ENCODE peak calls at places on chromosomes 16 and 17, in four cellular contexts. T is IMR-90, U is H9, O is H1. B is an unnamed sample.
A peak's percentile ranks its signal among the peaks of the same experiment; 100 is the strongest.

GRCh38 chr17:64777413-64778101 is 115.5 kb upstream of the SMURF2 start:
- DNase-seq in T (no peak), U (no peak), O (no peak), B (no peak)

GRCh38 chr16:1133810-1134520 is 18.9 kb upstream of the CACNA1H start:
- DNase-seq in T (no peak), U (no peak), O (no peak), B (no peak)

GRCh38 chr17:36131931-36132330 is 28.3 kb downstream of the CCL4 start:
- DNase-seq in T (no peak), U (no peak), O (no peak), B (no peak)

GRCh38 chr17:36703860-36704266 is 102.5 kb downstream of the MRM1 start:
- DNase-seq in T (peak; percentile 11), U (peak; percentile 91), O (no peak), B (peak; percentile 71)

GRCh38 chr17:77728022-77728671 is 230.4 kb upstream of the TNRC6C start:
- DNase-seq in T (no peak), U (peak; percentile 50), O (no peak), B (peak; percentile 71)

GRCh38 chr16:5615868-5616642 is 518.5 kb upstream of the EEF2KMT start:
- DNase-seq in T (no peak), U (peak; percentile 88), O (peak; percentile 62), B (peak; percentile 86)

GRCh38 chr17:63932008-63932561 is at the start of gene CD79B:
- DNase-seq in T (no peak), U (no peak), O (no peak), B (no peak)

GRCh38 chr16:85625485-85626117 is 12.5 kb downstream of the GSE1 start:
- DNase-seq in T (no peak), U (no peak), O (no peak), B (no peak)

GRCh38 chr16:87233928-87234327 is 83.3 kb downstream of the C16orf95 start:
- DNase-seq in T (peak; percentile 53), U (peak; percentile 46), O (no peak), B (peak; percentile 60)

GRCh38 chr17:82234211-82235055 is 5.6 kb downstream of the SLC16A3 start:
- DNase-seq in T (no peak), U (no peak), O (no peak), B (no peak)

GRCh38 chr16:53915452-53916160 is 211.7 kb downstream of the FTO start:
- DNase-seq in T (no peak), U (no peak), O (no peak), B (no peak)

GRCh38 chr16:58421029-58421428 is 28.8 kb downstream of the GINS3 start:
- DNase-seq in T (no peak), U (no peak), O (no peak), B (no peak)

GRCh38 chr17:14304876-14305636 is 4.2 kb downstream of the HS3ST3B1 start:
- DNase-seq in T (no peak), U (peak; percentile 48), O (no peak), B (peak; percentile 72)

GRCh38 chr17:61144876-61145564 is 254.6 kb upstream of the TBX2 start:
- DNase-seq in T (no peak), U (no peak), O (no peak), B (peak; percentile 44)

GRCh38 chr16:56606688-56607618 is 1.4 kb upstream of the MT2A start:
- DNase-seq in T (peak; percentile 100), U (no peak), O (no peak), B (peak; percentile 84)

GRCh38 chr16:30619207-30619606 is 9.0 kb upstream of the ZNF689 start:
- DNase-seq in T (no peak), U (no peak), O (no peak), B (no peak)

GRCh38 chr17:17780941-17781590 is 55.7 kb downstream of the SREBF1 start:
- DNase-seq in T (peak; percentile 65), U (peak; percentile 95), O (peak; percentile 50), B (peak; percentile 98)

GRCh38 chr16:6695666-6696065 is 637.0 kb upstream of the RBFOX1 start:
- DNase-seq in T (no peak), U (no peak), O (no peak), B (no peak)

GRCh38 chr17:76197911-76198310 is 42.4 kb downstream of the RNF157 start:
- DNase-seq in T (no peak), U (no peak), O (no peak), B (no peak)

GRCh38 chr16:87344931-87345631 is 27.9 kb upstream of the C16orf95 start:
- DNase-seq in T (no peak), U (peak; percentile 39), O (no peak), B (peak; percentile 38)

GRCh38 chr17:9192010-9192409 is 170.7 kb downstream of the NTN1 start:
- DNase-seq in T (peak; percentile 5), U (no peak), O (no peak), B (no peak)

GRCh38 chr17:50051082-50051576 is 4.8 kb upstream of the ITGA3 start:
- DNase-seq in T (peak; percentile 88), U (peak; percentile 75), O (no peak), B (peak; percentile 92)

GRCh38 chr17:13362341-13363122 is 239.2 kb downstream of the HS3ST3A1 start:
- DNase-seq in T (peak; percentile 91), U (no peak), O (no peak), B (peak; percentile 25)

GRCh38 chr17:41793749-41794602 is 7.5 kb upstream of the JUP start:
- DNase-seq in T (peak; percentile 59), U (peak; percentile 95), O (no peak), B (peak; percentile 96)

GRCh38 chr16:83044589-83044988 is 417.8 kb downstream of the CDH13 start:
- DNase-seq in T (no peak), U (peak; percentile 32), O (no peak), B (no peak)

GRCh38 chr16:57512296-57513001 is 23.9 kb downstream of the CCDC102A start:
- DNase-seq in T (no peak), U (no peak), O (no peak), B (no peak)

GRCh38 chr17:46212634-46213435 is 19.6 kb upstream of the KANSL1 start:
- DNase-seq in T (peak; percentile 79), U (peak; percentile 73), O (no peak), B (peak; percentile 91)

GRCh38 chr17:1563786-1564613 is 1.4 kb upstream of the PITPNA start:
- DNase-seq in T (no peak), U (no peak), O (no peak), B (no peak)

GRCh38 chr16:87392823-87393679 is 915 bp downstream of the MAP1LC3B start:
- DNase-seq in T (peak; percentile 47), U (peak; percentile 50), O (no peak), B (peak; percentile 69)

DNA sequence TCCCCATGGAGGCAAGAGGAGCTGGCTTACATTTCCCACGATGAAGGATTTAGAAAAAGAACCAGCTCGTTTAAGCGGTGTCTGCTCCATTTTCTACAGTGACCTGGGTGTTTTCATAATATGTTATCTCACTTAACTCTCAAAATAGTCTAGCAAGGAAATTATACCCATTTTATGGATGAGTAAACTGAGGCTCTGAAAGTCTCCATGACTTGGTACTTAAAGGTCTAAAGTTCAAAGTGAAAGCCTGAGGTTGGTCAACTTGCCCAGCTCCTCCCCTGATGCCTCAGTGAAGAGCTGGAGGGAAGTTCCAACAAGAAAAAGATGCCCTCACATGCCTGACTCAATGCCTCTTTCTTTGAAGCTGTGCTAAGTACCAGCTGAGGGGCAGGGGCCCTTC is 232.0 kb downstream of the CBLN1 start:
- DNase-seq in T (no peak), U (no peak), O (no peak), B (no peak)
- H4K5ac ChIP-seq in T (no peak overlapping the region), U (no peak overlapping the region), O (no peak overlapping the region), B (no peak overlapping the region)

DNA sequence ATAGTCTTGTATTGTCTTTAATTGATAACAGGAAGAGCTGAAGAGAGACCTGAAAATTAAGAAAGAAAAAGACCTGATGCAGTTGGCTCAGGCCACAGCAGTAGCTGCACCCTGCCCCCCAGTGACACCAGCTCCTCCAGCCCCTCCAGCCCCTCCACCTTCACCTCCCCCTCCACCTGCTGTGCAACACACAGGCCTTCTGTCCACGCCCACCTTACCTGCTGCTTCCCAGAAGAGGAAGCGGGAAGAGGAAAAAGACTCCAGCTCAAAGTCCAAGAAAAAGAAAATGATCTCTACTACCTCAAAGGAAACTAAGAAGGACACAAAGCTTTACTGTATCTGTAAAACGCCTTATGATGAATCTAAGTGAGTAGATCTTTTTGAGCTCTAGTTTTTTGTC is 36.8 kb downstream of the C17orf58 start:
- DNase-seq in T (no peak), U (no peak), O (no peak), B (peak; percentile 14)
- H4K5ac ChIP-seq in T (peak overlapping the region; percentile 2), U (no peak overlapping the region), O (no peak overlapping the region), B (no peak overlapping the region)

DNA sequence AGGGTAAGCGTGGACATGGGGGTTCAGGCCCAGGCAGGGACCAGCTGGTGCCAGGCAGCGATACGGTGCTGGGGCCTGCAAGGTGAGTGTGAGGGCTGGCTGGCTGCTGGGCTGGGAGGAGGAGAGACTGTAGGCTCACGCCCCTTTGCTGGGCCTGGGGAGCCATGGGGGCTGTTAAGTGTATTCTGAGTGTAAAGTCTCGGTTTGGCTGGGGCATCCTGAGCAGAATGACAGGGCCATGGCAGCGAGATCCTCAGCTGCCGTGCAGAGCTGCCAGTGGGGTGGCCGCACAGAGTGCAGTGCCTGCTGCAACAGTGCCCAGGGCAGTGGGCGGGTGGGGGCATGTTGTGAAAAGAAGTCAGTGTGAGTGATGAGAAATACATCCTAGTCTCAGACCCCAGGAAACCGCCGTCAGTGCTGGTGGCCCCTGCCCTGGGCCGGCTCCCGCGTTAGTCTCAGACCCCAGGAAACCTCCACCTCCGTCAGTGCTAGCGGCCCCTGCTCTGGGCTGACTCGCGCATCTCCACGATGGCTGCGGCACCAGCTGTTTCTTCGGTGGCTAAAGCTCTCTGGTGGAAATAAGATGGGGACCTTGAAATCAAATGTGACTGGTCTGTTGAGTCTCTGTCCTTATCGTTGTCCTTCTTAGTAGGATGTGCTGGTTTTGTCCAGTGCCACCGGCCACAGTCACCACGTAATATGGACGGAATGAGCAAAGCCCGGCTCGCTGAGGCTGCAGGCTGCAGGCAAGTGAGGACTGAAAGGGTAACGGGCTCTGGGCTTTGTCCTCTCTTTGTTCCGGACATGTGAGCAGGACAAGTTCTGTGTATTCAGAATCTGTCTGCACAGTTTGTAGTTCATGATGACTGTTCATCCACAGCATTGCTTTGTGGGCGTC is 22.9 kb downstream of the ACSF3 start:
- DNase-seq in T (no peak), U (no peak), O (no peak), B (no peak)
- H4K5ac ChIP-seq in T (no peak overlapping the region), U (no peak overlapping the region), O (no peak overlapping the region), B (no peak overlapping the region)

GRCh38 chr16:74743045-74743667 is 31.5 kb downstream of the FA2H start:
- DNase-seq in T (no peak), U (no peak), O (no peak), B (no peak)

GRCh38 chr16:74744566-74744965 is 30.1 kb downstream of the FA2H start:
- DNase-seq in T (no peak), U (no peak), O (no peak), B (no peak)

GRCh38 chr16:74743668-74744299 is 30.8 kb downstream of the FA2H start:
- DNase-seq in T (peak; percentile 79), U (no peak), O (no peak), B (no peak)

GRCh38 chr16:74740795-74741304 is 33.8 kb downstream of the FA2H start:
- DNase-seq in T (no peak), U (no peak), O (no peak), B (no peak)

DNA sequence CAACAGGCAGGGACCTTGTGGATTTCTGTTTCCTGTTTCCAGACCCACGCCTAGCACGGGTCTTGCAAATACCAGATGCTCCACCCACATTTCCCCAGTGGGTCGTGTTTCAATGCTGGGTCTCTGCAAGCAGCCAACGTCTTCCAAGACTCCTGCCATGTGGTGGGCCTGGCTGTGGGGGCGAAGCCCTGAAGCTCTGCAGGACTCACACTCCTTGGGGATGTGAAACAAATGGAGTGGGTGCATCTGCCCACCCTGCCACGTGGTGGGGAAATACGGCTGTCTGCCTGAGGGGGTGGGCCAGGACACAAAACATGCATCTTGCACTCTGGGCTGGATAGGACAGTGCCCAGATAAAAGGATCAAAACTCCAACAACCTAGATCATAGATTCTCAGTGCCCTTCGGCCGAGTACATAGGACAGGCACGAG is 32.6 kb downstream of the FA2H start:
- DNase-seq in T (peak; percentile 43), U (no peak), O (no peak), B (no peak)
- H4K5ac ChIP-seq in T (no peak overlapping the region), U (no peak overlapping the region), O (no peak overlapping the region), B (no peak overlapping the region)

B was measured in mesendoderm.